ENCODE peak calls at places on chromosome 17, in five cellular contexts. One of them, this sample, is unnamed.

GRCh38 chr17:75252039-75252816 is 9.2 kb downstream of the GGA3 start:
- DNase-seq in SJSA1: no peak
- DNase-seq in upper lobe of right lung: no peak
- DNase-seq in heart left ventricle: no peak
- DNase-seq in ovary: no peak
- DNase-seq in this sample: no peak

GRCh38 chr17:6686026-6686425 is 27.1 kb downstream of the SLC13A5 start:
- DNase-seq in heart left ventricle: no peak
- DNase-seq in SJSA1: no peak
- DNase-seq in ovary: no peak
- DNase-seq in upper lobe of right lung: no peak
- DNase-seq in this sample: no peak

GRCh38 chr17:27609606-27610303 is 21.2 kb upstream of the LGALS9 start:
- DNase-seq in heart left ventricle: peak
- DNase-seq in SJSA1: no peak
- DNase-seq in upper lobe of right lung: no peak
- DNase-seq in ovary: no peak
- DNase-seq in this sample: no peak

GRCh38 chr17:13550291-13550690 is 51.4 kb downstream of the HS3ST3A1 start:
- DNase-seq in upper lobe of right lung: no peak
- DNase-seq in SJSA1: no peak
- DNase-seq in ovary: no peak
- DNase-seq in heart left ventricle: no peak
- DNase-seq in this sample: no peak

GRCh38 chr17:75959046-75959838 is 18.4 kb upstream of the FBF1 start:
- DNase-seq in upper lobe of right lung: no peak
- DNase-seq in ovary: no peak
- DNase-seq in SJSA1: no peak
- DNase-seq in heart left ventricle: no peak
- DNase-seq in this sample: no peak

GRCh38 chr17:62724398-62725146 is 83.5 kb downstream of the MARCHF10 start:
- DNase-seq in heart left ventricle: no peak
- DNase-seq in upper lobe of right lung: no peak
- DNase-seq in ovary: no peak
- DNase-seq in SJSA1: no peak
- DNase-seq in this sample: no peak

GRCh38 chr17:57597531-57598453 is 147.3 kb downstream of the CCDC182 start:
- DNase-seq in ovary: peak
- DNase-seq in heart left ventricle: peak
- DNase-seq in SJSA1: peak
- DNase-seq in upper lobe of right lung: peak
- DNase-seq in this sample: peak

GRCh38 chr17:2089021-2089422 is 34.1 kb downstream of the HIC1 start:
- DNase-seq in upper lobe of right lung: no peak
- DNase-seq in heart left ventricle: peak
- DNase-seq in SJSA1: no peak
- DNase-seq in ovary: no peak
- DNase-seq in this sample: peak

GRCh38 chr17:17533901-17534441 is 37.8 kb upstream of the RASD1 start:
- DNase-seq in upper lobe of right lung: no peak
- DNase-seq in heart left ventricle: no peak
- DNase-seq in SJSA1: no peak
- DNase-seq in ovary: no peak
- DNase-seq in this sample: no peak

GRCh38 chr17:76710863-76711611 is at the start of gene MXRA7:
- DNase-seq in upper lobe of right lung: peak
- DNase-seq in SJSA1: peak
- DNase-seq in ovary: peak
- DNase-seq in heart left ventricle: peak
- DNase-seq in this sample: peak

GRCh38 chr17:35808240-35808961 is 883 bp upstream of the TAF15 start:
- DNase-seq in SJSA1: no peak
- DNase-seq in upper lobe of right lung: no peak
- DNase-seq in heart left ventricle: no peak
- DNase-seq in ovary: no peak
- DNase-seq in this sample: no peak

GRCh38 chr17:44956998-44957981 is 9.7 kb upstream of the KIF18B start:
- DNase-seq in upper lobe of right lung: no peak
- DNase-seq in SJSA1: peak
- DNase-seq in heart left ventricle: no peak
- DNase-seq in ovary: no peak
- DNase-seq in this sample: no peak

GRCh38 chr17:58947411-58948208 is 159.1 kb downstream of the TRIM37 start:
- DNase-seq in heart left ventricle: no peak
- DNase-seq in upper lobe of right lung: no peak
- DNase-seq in ovary: no peak
- DNase-seq in SJSA1: no peak
- DNase-seq in this sample: no peak

GRCh38 chr17:75428775-75429469 is 23.4 kb upstream of the GRB2 start:
- DNase-seq in heart left ventricle: no peak
- DNase-seq in upper lobe of right lung: no peak
- DNase-seq in ovary: no peak
- DNase-seq in SJSA1: peak
- DNase-seq in this sample: no peak

GRCh38 chr17:48873212-48873611 is 19.4 kb upstream of the ATP5MC1 start:
- DNase-seq in heart left ventricle: peak
- DNase-seq in SJSA1: no peak
- DNase-seq in upper lobe of right lung: no peak
- DNase-seq in ovary: no peak
- DNase-seq in this sample: no peak

GRCh38 chr17:83083368-83084201 is 4.2 kb downstream of the METRNL start:
- DNase-seq in ovary: peak
- DNase-seq in SJSA1: peak
- DNase-seq in heart left ventricle: peak
- DNase-seq in upper lobe of right lung: no peak
- DNase-seq in this sample: no peak

GRCh38 chr17:77366206-77366557 is 225.4 kb downstream of the SEC14L1 start:
- DNase-seq in upper lobe of right lung: no peak
- DNase-seq in ovary: no peak
- DNase-seq in SJSA1: no peak
- DNase-seq in heart left ventricle: no peak
- DNase-seq in this sample: no peak

GRCh38 chr17:71055128-71055527 is 885.8 kb downstream of the KCNJ2 start:
- DNase-seq in upper lobe of right lung: no peak
- DNase-seq in ovary: no peak
- DNase-seq in SJSA1: no peak
- DNase-seq in heart left ventricle: no peak
- DNase-seq in this sample: no peak

GRCh38 chr17:64146418-64147109 is 16.6 kb upstream of the ERN1 start:
- DNase-seq in SJSA1: peak
- DNase-seq in ovary: peak
- DNase-seq in upper lobe of right lung: peak
- DNase-seq in heart left ventricle: peak
- DNase-seq in this sample: peak

GRCh38 chr17:28402224-28402630 is 3.8 kb downstream of the SLC46A1 start:
- DNase-seq in SJSA1: no peak
- DNase-seq in upper lobe of right lung: no peak
- DNase-seq in ovary: no peak
- DNase-seq in heart left ventricle: no peak
- DNase-seq in this sample: no peak

GRCh38 chr17:1617620-1618174 is 10.9 kb downstream of the SLC43A2 start:
- DNase-seq in SJSA1: no peak
- DNase-seq in heart left ventricle: no peak
- DNase-seq in upper lobe of right lung: no peak
- DNase-seq in ovary: peak
- DNase-seq in this sample: peak

GRCh38 chr17:27879987-27880608 is 13.1 kb downstream of the LYRM9 start:
- DNase-seq in upper lobe of right lung: peak
- DNase-seq in SJSA1: peak
- DNase-seq in ovary: peak
- DNase-seq in heart left ventricle: peak
- DNase-seq in this sample: peak

GRCh38 chr17:83152221-83152744 is 72.9 kb downstream of the METRNL start:
- DNase-seq in heart left ventricle: no peak
- DNase-seq in ovary: no peak
- DNase-seq in upper lobe of right lung: no peak
- DNase-seq in SJSA1: peak
- DNase-seq in this sample: no peak

GRCh38 chr17:38794221-38794620 is 5.1 kb downstream of the PIP4K2B start:
- DNase-seq in SJSA1: no peak
- DNase-seq in heart left ventricle: no peak
- DNase-seq in upper lobe of right lung: no peak
- DNase-seq in ovary: no peak
- DNase-seq in this sample: no peak

GRCh38 chr17:74972107-74972972 is at the start of gene HID1:
- DNase-seq in upper lobe of right lung: peak
- DNase-seq in heart left ventricle: peak
- DNase-seq in SJSA1: peak
- DNase-seq in ovary: peak
- DNase-seq in this sample: peak

GRCh38 chr17:29066053-29066452 is 23.1 kb downstream of the PIPOX start:
- DNase-seq in SJSA1: no peak
- DNase-seq in ovary: no peak
- DNase-seq in heart left ventricle: no peak
- DNase-seq in upper lobe of right lung: no peak
- DNase-seq in this sample: no peak

GRCh38 chr17:77164483-77165030 is 23.8 kb downstream of the SEC14L1 start:
- DNase-seq in SJSA1: peak
- DNase-seq in upper lobe of right lung: no peak
- DNase-seq in heart left ventricle: no peak
- DNase-seq in ovary: no peak
- DNase-seq in this sample: no peak

GRCh38 chr17:45296003-45296832 is 20.6 kb downstream of the MAP3K14 start:
- DNase-seq in SJSA1: no peak
- DNase-seq in ovary: no peak
- DNase-seq in heart left ventricle: peak
- DNase-seq in upper lobe of right lung: no peak
- DNase-seq in this sample: no peak

GRCh38 chr17:13735444-13735843 is 133.7 kb upstream of the HS3ST3A1 start:
- DNase-seq in heart left ventricle: no peak
- DNase-seq in ovary: no peak
- DNase-seq in upper lobe of right lung: no peak
- DNase-seq in SJSA1: peak
- DNase-seq in this sample: no peak

GRCh38 chr17:63622571-63623390 is 564 bp downstream of the MAP3K3 start:
- DNase-seq in upper lobe of right lung: peak
- DNase-seq in SJSA1: peak
- DNase-seq in heart left ventricle: peak
- DNase-seq in ovary: peak
- DNase-seq in this sample: peak

GRCh38 chr17:62017496-62017895 is 47.6 kb downstream of the MED13 start:
- DNase-seq in upper lobe of right lung: no peak
- DNase-seq in heart left ventricle: no peak
- DNase-seq in ovary: no peak
- DNase-seq in SJSA1: no peak
- DNase-seq in this sample: no peak

GRCh38 chr17:60738287-60738686 is 60.6 kb downstream of the BCAS3 start:
- DNase-seq in ovary: no peak
- DNase-seq in upper lobe of right lung: no peak
- DNase-seq in SJSA1: no peak
- DNase-seq in heart left ventricle: no peak
- DNase-seq in this sample: no peak

GRCh38 chr17:2723505-2723996 is 12.0 kb upstream of the CLUH start:
- DNase-seq in SJSA1: no peak
- DNase-seq in upper lobe of right lung: no peak
- DNase-seq in ovary: no peak
- DNase-seq in heart left ventricle: no peak
- DNase-seq in this sample: no peak

GRCh38 chr17:31724619-31725018 is 134.4 kb downstream of the COPRS start:
- DNase-seq in SJSA1: peak
- DNase-seq in upper lobe of right lung: no peak
- DNase-seq in ovary: no peak
- DNase-seq in heart left ventricle: no peak
- DNase-seq in this sample: no peak
- H3K27ac ChIP-seq in SJSA1: peak
- H3K27ac ChIP-seq in upper lobe of right lung: no peak
- H3K27ac ChIP-seq in ovary: no peak
- H3K27ac ChIP-seq in heart left ventricle: peak
- H3K27ac ChIP-seq in this sample: no peak

DNA sequence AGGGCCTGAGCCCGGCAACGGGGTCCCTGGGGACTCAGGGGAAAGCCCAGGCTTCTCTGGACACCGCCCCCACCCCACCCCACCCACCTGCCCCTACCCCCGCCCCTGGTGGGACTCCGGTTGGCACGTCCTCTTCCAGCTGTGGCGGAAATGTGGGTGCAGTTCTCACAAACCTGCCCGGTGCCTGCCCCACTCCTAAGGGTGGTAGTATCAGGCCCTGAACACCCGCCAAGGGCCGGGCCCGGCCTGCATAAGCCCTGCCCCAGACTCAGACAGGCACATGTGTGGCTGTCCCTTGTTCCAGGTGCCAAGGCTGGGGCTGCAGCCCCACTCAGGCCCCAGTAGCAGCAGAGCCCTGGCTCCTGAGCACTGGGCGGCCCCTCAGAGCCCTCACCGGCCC is 58.1 kb downstream of the ACTG1 start:
- DNase-seq in ovary: no peak
- DNase-seq in SJSA1: no peak
- DNase-seq in upper lobe of right lung: no peak
- DNase-seq in heart left ventricle: no peak
- DNase-seq in this sample: no peak
- H3K27ac ChIP-seq in ovary: no peak
- H3K27ac ChIP-seq in SJSA1: no peak
- H3K27ac ChIP-seq in upper lobe of right lung: no peak
- H3K27ac ChIP-seq in heart left ventricle: no peak
- H3K27ac ChIP-seq in this sample: no peak

DNA sequence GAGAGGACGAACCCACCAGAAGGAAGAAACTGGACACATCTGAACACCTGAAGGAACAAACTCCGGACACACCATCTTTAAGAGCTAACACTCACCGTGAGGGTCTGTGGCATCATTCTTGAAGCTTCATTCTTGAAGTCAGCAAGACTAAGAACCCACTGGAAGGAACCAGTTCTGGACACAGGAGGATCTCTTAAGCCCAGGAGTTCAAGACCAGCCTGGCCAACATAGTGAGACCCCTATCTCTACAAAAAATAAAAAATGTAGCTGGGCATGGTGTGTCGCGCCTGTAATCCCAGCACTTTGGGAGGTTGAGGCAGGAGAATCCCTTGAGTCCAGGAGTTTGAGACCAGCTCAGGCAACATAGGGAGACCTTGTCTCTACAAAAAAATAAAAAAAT is 20.5 kb upstream of the WIPF2 start:
- DNase-seq in heart left ventricle: no peak
- DNase-seq in SJSA1: no peak
- DNase-seq in ovary: no peak
- DNase-seq in upper lobe of right lung: no peak
- DNase-seq in this sample: no peak
- H3K27ac ChIP-seq in heart left ventricle: no peak
- H3K27ac ChIP-seq in SJSA1: no peak
- H3K27ac ChIP-seq in ovary: no peak
- H3K27ac ChIP-seq in upper lobe of right lung: no peak
- H3K27ac ChIP-seq in this sample: no peak

DNA sequence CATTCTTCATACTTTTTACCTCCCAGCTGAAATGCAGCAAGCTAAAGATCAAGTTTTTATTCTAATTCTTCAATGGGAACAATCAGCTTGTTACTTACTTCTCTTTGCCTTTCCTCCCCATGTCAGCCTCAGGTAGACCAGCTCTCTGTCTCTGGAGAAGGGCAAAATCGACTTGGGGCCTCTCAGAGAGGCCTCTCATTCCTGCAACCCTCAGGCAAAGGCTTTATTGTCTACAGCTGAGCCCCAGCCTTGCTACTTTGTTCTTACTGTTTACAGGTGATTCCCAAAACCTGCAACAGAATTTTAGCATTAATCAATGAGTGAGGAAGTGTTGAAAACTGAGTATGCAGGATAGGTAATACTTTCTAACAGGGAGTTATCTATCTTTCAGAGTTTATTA is 148.6 kb downstream of the KIF2B start:
- DNase-seq in heart left ventricle: no peak
- DNase-seq in SJSA1: no peak
- DNase-seq in ovary: no peak
- DNase-seq in upper lobe of right lung: no peak
- DNase-seq in this sample: no peak
- H3K27ac ChIP-seq in heart left ventricle: no peak
- H3K27ac ChIP-seq in SJSA1: no peak
- H3K27ac ChIP-seq in ovary: no peak
- H3K27ac ChIP-seq in upper lobe of right lung: no peak
- H3K27ac ChIP-seq in this sample: no peak

GRCh38 chr17:66549731-66550207 is 247.4 kb downstream of the PRKCA start:
- DNase-seq in heart left ventricle: no peak
- DNase-seq in ovary: no peak
- DNase-seq in upper lobe of right lung: no peak
- DNase-seq in SJSA1: peak
- DNase-seq in this sample: no peak
- H3K27ac ChIP-seq in heart left ventricle: no peak
- H3K27ac ChIP-seq in ovary: no peak
- H3K27ac ChIP-seq in upper lobe of right lung: no peak
- H3K27ac ChIP-seq in SJSA1: peak
- H3K27ac ChIP-seq in this sample: no peak

This sample was measured in psoas muscle.